ENCODE peak calls at places on chromosomes 16 and 17, in six cellular contexts. One of them, this sample, is unnamed.

GRCh38 chr17:31654936-31655335 is 204.1 kb downstream of the COPRS start:
- DNase-seq in tibial nerve: no peak
- DNase-seq in uterus: no peak
- DNase-seq in prostate gland: no peak
- DNase-seq in NB4: peak
- DNase-seq in lower leg skin: no peak
- DNase-seq in this sample: no peak

GRCh38 chr17:73546121-73546520 is 98.1 kb downstream of the SDK2 start:
- DNase-seq in lower leg skin: no peak
- DNase-seq in prostate gland: no peak
- DNase-seq in tibial nerve: no peak
- DNase-seq in uterus: no peak
- DNase-seq in NB4: no peak
- DNase-seq in this sample: no peak

GRCh38 chr16:87602821-87603683 is 744 bp downstream of the JPH3 start:
- DNase-seq in tibial nerve: no peak
- DNase-seq in lower leg skin: no peak
- DNase-seq in NB4: no peak
- DNase-seq in uterus: no peak
- DNase-seq in prostate gland: no peak
- DNase-seq in this sample: no peak

GRCh38 chr17:58492238-58493121 is 4.3 kb upstream of the HSF5 start:
- DNase-seq in lower leg skin: no peak
- DNase-seq in NB4: no peak
- DNase-seq in prostate gland: no peak
- DNase-seq in uterus: no peak
- DNase-seq in tibial nerve: no peak
- DNase-seq in this sample: no peak

GRCh38 chr17:28745052-28745776 is 1.4 kb downstream of the TRAF4 start:
- DNase-seq in lower leg skin: no peak
- DNase-seq in NB4: peak
- DNase-seq in prostate gland: peak
- DNase-seq in tibial nerve: peak
- DNase-seq in uterus: peak
- DNase-seq in this sample: no peak

GRCh38 chr17:32971171-32971570 is 20.5 kb upstream of the SPACA3 start:
- DNase-seq in prostate gland: no peak
- DNase-seq in NB4: peak
- DNase-seq in uterus: no peak
- DNase-seq in tibial nerve: no peak
- DNase-seq in lower leg skin: no peak
- DNase-seq in this sample: no peak

GRCh38 chr17:20992987-20993862 is 49.6 kb downstream of the USP22 start:
- DNase-seq in lower leg skin: peak
- DNase-seq in uterus: peak
- DNase-seq in NB4: peak
- DNase-seq in prostate gland: peak
- DNase-seq in tibial nerve: peak
- DNase-seq in this sample: peak

GRCh38 chr17:62062313-62062712 is 2.8 kb downstream of the MED13 start:
- DNase-seq in lower leg skin: no peak
- DNase-seq in prostate gland: no peak
- DNase-seq in uterus: no peak
- DNase-seq in NB4: no peak
- DNase-seq in tibial nerve: no peak
- DNase-seq in this sample: no peak

GRCh38 chr16:51839697-51840462 is 688.8 kb upstream of the SALL1 start:
- DNase-seq in uterus: no peak
- DNase-seq in prostate gland: no peak
- DNase-seq in lower leg skin: no peak
- DNase-seq in NB4: no peak
- DNase-seq in tibial nerve: no peak
- DNase-seq in this sample: no peak

DNA sequence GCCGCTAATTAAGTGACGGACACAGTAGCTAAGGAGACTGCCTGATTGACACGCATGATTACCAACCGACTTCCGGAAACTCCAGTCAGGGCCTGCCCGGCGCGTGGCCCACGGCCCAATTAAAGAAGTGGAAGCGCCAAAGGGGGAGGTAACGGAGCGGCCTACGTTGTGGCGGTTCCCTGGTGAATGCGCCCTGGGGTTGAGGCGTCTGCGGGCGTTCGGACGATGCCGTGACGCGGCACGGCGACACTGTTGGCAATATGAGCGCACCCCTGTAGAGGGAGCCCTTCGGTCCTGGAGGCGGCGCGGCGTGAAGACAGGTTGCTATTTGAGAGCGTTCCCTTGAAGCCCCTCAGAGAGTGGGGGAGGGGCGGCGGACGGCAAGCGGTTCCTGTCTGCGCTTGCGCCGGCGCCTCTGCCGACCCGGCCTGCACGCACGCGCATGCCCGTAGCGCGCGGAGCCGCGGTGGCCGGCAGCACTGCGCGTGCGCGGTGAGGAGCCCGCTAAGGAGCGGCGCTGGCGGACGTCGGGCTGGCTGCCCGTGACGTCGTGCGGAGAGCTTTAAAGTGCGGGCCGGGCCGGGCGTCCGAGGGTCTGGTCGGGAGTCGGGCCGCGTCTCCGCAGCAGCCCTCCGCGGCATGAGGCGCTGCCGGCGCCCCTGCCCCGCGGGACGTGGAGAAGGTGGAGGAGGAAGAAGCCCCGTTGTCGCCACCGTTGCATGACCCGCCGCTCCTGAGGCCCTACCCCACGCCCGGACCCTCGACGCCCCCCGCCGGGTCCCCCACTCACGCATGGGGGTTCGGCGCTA is at the start of gene ALKBH5:
- DNase-seq in prostate gland: peak
- DNase-seq in NB4: peak
- DNase-seq in uterus: peak
- DNase-seq in tibial nerve: peak
- DNase-seq in lower leg skin: peak
- DNase-seq in this sample: peak
- TF ChIP-seq POLR2A in prostate gland: peak
- TF ChIP-seq POLR2A in NB4: no peak
- TF ChIP-seq POLR2A in uterus: peak
- TF ChIP-seq POLR2A in tibial nerve: peak
- TF ChIP-seq POLR2A in lower leg skin: peak
- TF ChIP-seq POLR2A in this sample: peak

DNA sequence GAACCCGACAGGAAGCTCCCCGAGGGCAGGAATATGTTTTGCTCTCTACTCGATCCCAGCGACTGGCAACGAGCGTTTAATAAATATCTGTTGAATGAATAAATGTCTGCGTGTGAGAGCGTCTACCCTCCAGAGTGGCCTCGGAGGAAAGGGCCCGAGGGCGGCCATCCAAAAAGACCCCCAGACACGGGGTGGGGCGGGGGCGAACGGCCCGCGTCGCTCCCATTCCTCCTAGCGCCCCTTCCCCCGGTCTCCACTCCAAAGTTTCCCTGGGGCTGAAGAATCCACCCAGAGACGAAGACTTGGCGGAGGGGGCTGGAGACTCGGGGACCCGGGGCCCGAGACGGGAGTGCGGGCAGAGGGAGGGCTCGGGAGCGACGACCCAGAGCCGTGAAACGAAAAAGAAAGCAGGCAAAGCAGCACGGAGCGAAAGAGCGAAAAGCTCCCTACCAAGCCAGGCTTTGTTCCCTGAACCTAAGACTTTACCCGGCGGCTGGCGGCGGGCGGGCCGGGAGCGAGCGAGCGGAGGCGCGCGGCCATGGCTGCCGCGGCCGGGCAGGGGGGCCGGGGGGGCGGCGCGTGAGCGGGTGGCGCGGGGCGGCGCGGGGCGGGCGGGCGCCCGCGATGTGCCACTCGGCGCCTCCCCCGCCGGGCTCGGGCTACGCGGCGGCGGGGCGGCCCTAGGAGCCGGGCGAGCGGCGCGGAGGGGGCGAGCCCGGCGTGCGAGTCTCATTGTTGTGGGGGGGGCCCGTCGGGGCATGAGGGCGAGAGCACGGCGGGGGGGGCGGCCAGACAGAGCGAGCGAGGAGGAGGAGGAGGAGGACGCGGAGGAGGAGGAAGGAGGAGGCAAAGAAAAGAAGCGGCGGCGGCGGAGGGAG is at the start of gene MLLT6:
- DNase-seq in prostate gland: peak
- DNase-seq in uterus: peak
- DNase-seq in lower leg skin: peak
- DNase-seq in NB4: peak
- DNase-seq in tibial nerve: peak
- DNase-seq in this sample: peak
- TF ChIP-seq POLR2A in prostate gland: peak
- TF ChIP-seq POLR2A in uterus: no peak
- TF ChIP-seq POLR2A in lower leg skin: no peak
- TF ChIP-seq POLR2A in NB4: no peak
- TF ChIP-seq POLR2A in tibial nerve: no peak
- TF ChIP-seq POLR2A in this sample: peak

GRCh38 chr17:7512105-7512504 is 27.9 kb downstream of the POLR2A start:
- DNase-seq in lower leg skin: no peak
- DNase-seq in NB4: no peak
- DNase-seq in prostate gland: no peak
- DNase-seq in uterus: no peak
- DNase-seq in tibial nerve: no peak
- DNase-seq in this sample: no peak

GRCh38 chr17:7509937-7510336 is 25.8 kb downstream of the POLR2A start:
- DNase-seq in lower leg skin: no peak
- DNase-seq in tibial nerve: no peak
- DNase-seq in NB4: no peak
- DNase-seq in prostate gland: no peak
- DNase-seq in uterus: no peak
- DNase-seq in this sample: no peak

GRCh38 chr17:7513850-7514419 is 29.8 kb downstream of the POLR2A start:
- DNase-seq in lower leg skin: no peak
- DNase-seq in uterus: no peak
- DNase-seq in NB4: no peak
- DNase-seq in prostate gland: no peak
- DNase-seq in tibial nerve: no peak
- DNase-seq in this sample: no peak

GRCh38 chr17:7511108-7511507 is 26.9 kb downstream of the POLR2A start:
- DNase-seq in prostate gland: no peak
- DNase-seq in NB4: no peak
- DNase-seq in tibial nerve: no peak
- DNase-seq in lower leg skin: no peak
- DNase-seq in uterus: no peak
- DNase-seq in this sample: no peak

DNA sequence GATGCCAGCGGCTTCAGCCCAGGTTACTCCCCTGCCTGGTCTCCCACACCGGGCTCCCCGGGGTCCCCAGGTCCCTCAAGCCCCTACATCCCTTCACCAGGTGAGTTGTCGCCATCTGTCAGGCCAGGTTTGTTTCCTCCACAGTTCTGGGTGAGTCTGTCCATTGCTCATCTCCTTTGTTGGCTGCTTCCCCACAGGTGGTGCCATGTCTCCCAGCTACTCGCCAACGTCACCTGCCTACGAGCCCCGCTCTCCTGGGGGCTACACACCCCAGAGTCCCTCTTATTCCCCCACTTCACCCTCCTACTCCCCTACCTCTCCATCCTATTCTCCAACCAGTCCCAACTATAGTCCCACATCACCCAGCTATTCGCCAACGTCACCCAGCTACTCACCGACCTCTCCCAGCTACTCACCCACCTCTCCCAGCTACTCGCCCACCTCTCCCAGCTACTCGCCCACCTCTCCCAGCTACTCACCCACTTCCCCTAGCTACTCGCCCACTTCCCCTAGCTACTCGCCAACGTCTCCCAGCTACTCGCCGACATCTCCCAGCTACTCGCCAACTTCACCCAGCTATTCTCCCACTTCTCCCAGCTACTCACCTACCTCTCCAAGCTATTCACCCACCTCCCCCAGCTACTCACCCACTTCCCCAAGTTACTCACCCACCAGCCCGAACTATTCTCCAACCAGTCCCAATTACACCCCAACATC is 28.8 kb downstream of the POLR2A start:
- DNase-seq in lower leg skin: no peak
- DNase-seq in tibial nerve: no peak
- DNase-seq in uterus: no peak
- DNase-seq in prostate gland: no peak
- DNase-seq in NB4: no peak
- DNase-seq in this sample: no peak
- TF ChIP-seq POLR2A in lower leg skin: no peak
- TF ChIP-seq POLR2A in tibial nerve: no peak
- TF ChIP-seq POLR2A in uterus: no peak
- TF ChIP-seq POLR2A in prostate gland: no peak
- TF ChIP-seq POLR2A in NB4: no peak
- TF ChIP-seq POLR2A in this sample: no peak

GRCh38 chr16:48384982-48385271 is 286 bp downstream of the SIAH1 start:
- DNase-seq in NB4: no peak
- DNase-seq in tibial nerve: no peak
- DNase-seq in prostate gland: no peak
- DNase-seq in uterus: no peak
- DNase-seq in lower leg skin: no peak
- DNase-seq in this sample: peak
- TF ChIP-seq POLR2A in NB4: no peak
- TF ChIP-seq POLR2A in tibial nerve: no peak
- TF ChIP-seq POLR2A in prostate gland: no peak
- TF ChIP-seq POLR2A in uterus: no peak
- TF ChIP-seq POLR2A in lower leg skin: no peak
- TF ChIP-seq POLR2A in this sample: no peak

GRCh38 chr16:565420-566330 is 1.1 kb upstream of the NHLRC4 start:
- DNase-seq in uterus: no peak
- DNase-seq in tibial nerve: no peak
- DNase-seq in lower leg skin: no peak
- DNase-seq in NB4: peak
- DNase-seq in prostate gland: no peak
- DNase-seq in this sample: no peak
- TF ChIP-seq POLR2A in uterus: no peak
- TF ChIP-seq POLR2A in tibial nerve: no peak
- TF ChIP-seq POLR2A in lower leg skin: no peak
- TF ChIP-seq POLR2A in NB4: no peak
- TF ChIP-seq POLR2A in prostate gland: no peak
- TF ChIP-seq POLR2A in this sample: no peak